ENCODE peak calls at places on chromosome 4, in four cellular contexts. C, B, K and T are unnamed samples.

GRCh38 chr4:6728320-6729029 is 12.5 kb downstream of the BLOC1S4 start:
- DNase-seq in K (no peak), C (no peak), B (no peak), T (no peak)

GRCh38 chr4:131207589-131207988 is 1941.5 kb upstream of the PCDH10 start:
- DNase-seq in K (no peak), B (no peak), C (no peak), T (no peak)

GRCh38 chr4:153560918-153561317 is 94.8 kb downstream of the TMEM131L start:
- DNase-seq in B (no peak), C (no peak), K (no peak), T (no peak)

GRCh38 chr4:184448828-184449227 is 25.5 kb downstream of the IRF2 start:
- DNase-seq in B (no peak), C (peak), K (no peak), T (no peak)

GRCh38 chr4:740656-741282 is 35.1 kb downstream of the PCGF3 start:
- DNase-seq in K (no peak), C (no peak), B (no peak), T (no peak)

GRCh38 chr4:5809216-5809776 is 83.6 kb downstream of the CRMP1 start:
- DNase-seq in C (no peak), K (no peak), B (no peak), T (no peak)

GRCh38 chr4:851701-852430 is 25.9 kb upstream of the CPLX1 start:
- DNase-seq in C (no peak), B (no peak), K (peak), T (no peak)

GRCh38 chr4:139209470-139210063 is 32.5 kb upstream of the ELF2 start:
- DNase-seq in K (no peak), C (no peak), B (no peak), T (no peak)

GRCh38 chr4:170015285-170015684 is 10.9 kb downstream of the MFAP3L start:
- DNase-seq in C (peak), B (no peak), K (no peak), T (no peak)